ENCODE peak calls at places on chromosomes 1 and 21, in nine cellular contexts. F, H, G, X, R, V, Y, W and I are unnamed samples.

GRCh38 chr21:44539991-44540666 is at the start of gene KRTAP10-1:
- DNase-seq in F (no peak), H (no peak), G (no peak), X (no peak), R (no peak), V (no peak), Y (no peak), W (no peak), I (no peak)

GRCh38 chr1:145782166-145783099 is 41.5 kb downstream of the RNF115 start:
- DNase-seq in F (no peak), H (peak), G (no peak), X (no peak), R (peak), V (no peak), Y (no peak), W (no peak), I (peak)

GRCh38 chr1:26728645-26729044 is 32.8 kb downstream of the ARID1A start:
- DNase-seq in F (no peak), H (no peak), G (no peak), X (no peak), R (no peak), V (no peak), Y (no peak), W (no peak), I (no peak)

GRCh38 chr1:219927298-219927955 is 930 bp downstream of the SLC30A10 start:
- DNase-seq in F (no peak), H (no peak), G (no peak), X (no peak), R (no peak), V (no peak), Y (no peak), W (no peak), I (no peak)

GRCh38 chr21:42413093-42413492 is 9.4 kb downstream of the UBASH3A start:
- DNase-seq in F (no peak), H (no peak), G (no peak), X (no peak), R (no peak), V (no peak), Y (no peak), W (no peak), I (no peak)

GRCh38 chr1:191174298-191174697 is 696.6 kb upstream of the BRINP3 start:
- DNase-seq in F (no peak), H (peak), G (peak), X (no peak), R (no peak), V (no peak), Y (no peak), W (no peak), I (no peak)

GRCh38 chr21:38993561-38993960 is 187.8 kb downstream of the ETS2 start:
- DNase-seq in F (no peak), H (peak), G (no peak), X (no peak), R (peak), V (peak), Y (no peak), W (no peak), I (peak)

GRCh38 chr1:150537732-150538684 is 11.2 kb upstream of the ADAMTSL4 start:
- DNase-seq in F (no peak), H (peak), G (no peak), X (no peak), R (peak), V (no peak), Y (no peak), W (no peak), I (peak)

GRCh38 chr1:184160236-184160635 is 108.7 kb downstream of the TSEN15 start:
- DNase-seq in F (no peak), H (peak), G (no peak), X (no peak), R (peak), V (no peak), Y (no peak), W (no peak), I (peak)

GRCh38 chr1:53362851-53363642 is 35.2 kb upstream of the LRP8 start:
- DNase-seq in F (no peak), H (no peak), G (peak), X (no peak), R (no peak), V (no peak), Y (no peak), W (no peak), I (no peak)

GRCh38 chr1:74195339-74195738 is 2.6 kb downstream of the LRRIQ3 start:
- DNase-seq in F (no peak), H (no peak), G (no peak), X (no peak), R (no peak), V (no peak), Y (no peak), W (no peak), I (no peak)

GRCh38 chr1:53530550-53530949 is 71.4 kb downstream of the DMRTB1 start:
- DNase-seq in F (peak), H (no peak), G (no peak), X (no peak), R (no peak), V (no peak), Y (no peak), W (no peak), I (no peak)

GRCh38 chr1:235822685-235823084 is 44.0 kb downstream of the LYST start:
- DNase-seq in F (no peak), H (peak), G (no peak), X (no peak), R (no peak), V (no peak), Y (no peak), W (no peak), I (no peak)

GRCh38 chr1:40985875-40986274 is 6.4 kb downstream of the CTPS1 start:
- DNase-seq in F (no peak), H (no peak), G (no peak), X (no peak), R (no peak), V (no peak), Y (no peak), W (no peak), I (no peak)

GRCh38 chr1:27436204-27437159 is 44.1 kb downstream of the GPR3 start:
- DNase-seq in F (peak), H (peak), G (peak), X (no peak), R (peak), V (no peak), Y (no peak), W (peak), I (peak)

GRCh38 chr1:113765306-113765705 is 6.0 kb upstream of the PHTF1 start:
- DNase-seq in F (no peak), H (peak), G (no peak), X (no peak), R (no peak), V (no peak), Y (no peak), W (no peak), I (no peak)

GRCh38 chr1:18645172-18646090 is 14.8 kb downstream of the PAX7 start:
- DNase-seq in F (no peak), H (no peak), G (no peak), X (no peak), R (no peak), V (no peak), Y (no peak), W (no peak), I (no peak)

GRCh38 chr1:7474786-7475502 is 296.2 kb upstream of the VAMP3 start:
- DNase-seq in F (no peak), H (no peak), G (no peak), X (no peak), R (no peak), V (no peak), Y (no peak), W (no peak), I (no peak)

GRCh38 chr1:119968068-119968492 is 71.8 kb upstream of the ADAM30 start:
- DNase-seq in F (peak), H (peak), G (peak), X (peak), R (peak), V (peak), Y (no peak), W (peak), I (peak)

GRCh38 chr1:85569122-85569521 is 11.4 kb upstream of the CCN1 start:
- DNase-seq in F (no peak), H (peak), G (no peak), X (no peak), R (peak), V (no peak), Y (no peak), W (no peak), I (no peak)

GRCh38 chr1:62263813-62264353 is 55.4 kb downstream of the KANK4 start:
- DNase-seq in F (no peak), H (no peak), G (no peak), X (no peak), R (no peak), V (no peak), Y (no peak), W (no peak), I (no peak)

GRCh38 chr1:94873520-94874351 is 53.2 kb downstream of the CNN3 start:
- DNase-seq in F (no peak), H (peak), G (peak), X (no peak), R (no peak), V (no peak), Y (peak), W (no peak), I (no peak)

GRCh38 chr21:39456665-39457064 is 4.9 kb downstream of the SH3BGR start:
- DNase-seq in F (no peak), H (no peak), G (no peak), X (no peak), R (no peak), V (no peak), Y (no peak), W (no peak), I (no peak)

GRCh38 chr1:110069302-110070281 is 880 bp downstream of the ALX3 start:
- DNase-seq in F (no peak), H (no peak), G (no peak), X (no peak), R (no peak), V (no peak), Y (no peak), W (no peak), I (no peak)

GRCh38 chr21:29092102-29092959 is 18.9 kb upstream of the CCT8 start:
- DNase-seq in F (no peak), H (peak), G (no peak), X (no peak), R (peak), V (peak), Y (no peak), W (no peak), I (no peak)

GRCh38 chr1:27525296-27526271 is 35.6 kb upstream of the WASF2 start:
- DNase-seq in F (peak), H (peak), G (peak), X (peak), R (peak), V (peak), Y (peak), W (no peak), I (peak)

DNA sequence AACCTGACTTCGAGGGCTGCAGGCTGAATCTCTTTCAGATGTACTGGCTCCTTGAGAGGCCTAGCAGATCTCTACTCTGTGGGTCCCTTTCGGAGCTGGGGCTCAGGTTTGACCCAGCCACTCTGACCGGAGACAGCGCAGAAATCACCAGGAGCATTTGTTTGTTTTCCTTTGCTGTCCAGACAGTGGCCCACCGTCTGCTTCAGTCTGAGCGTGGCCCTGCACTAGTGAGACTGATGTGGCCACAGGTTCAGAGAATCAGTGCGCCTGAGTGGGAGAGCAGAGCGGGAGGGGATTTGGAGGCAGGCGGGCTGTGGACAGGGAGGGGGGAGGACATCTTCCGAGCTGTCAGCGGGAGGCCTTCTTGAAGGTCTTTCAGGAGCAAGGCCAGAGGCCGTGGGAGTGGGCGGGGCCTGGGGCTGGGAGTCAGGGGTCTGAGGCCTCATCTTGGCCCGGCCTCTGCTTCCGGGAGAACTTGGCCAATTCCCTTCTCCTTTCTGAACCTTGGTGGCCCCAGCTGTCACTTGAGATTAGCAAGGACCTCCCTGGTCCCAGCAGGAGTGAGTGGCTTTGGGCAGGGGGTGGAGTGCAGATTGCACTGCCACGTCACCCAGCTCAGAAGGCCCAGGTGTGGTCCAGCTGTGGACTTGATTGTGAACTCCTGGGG is 8.1 kb downstream of the TNFRSF1B start:
- DNase-seq in F (peak), H (no peak), G (no peak), X (no peak), R (no peak), V (peak), Y (no peak), W (no peak), I (no peak)
- H3K27ac ChIP-seq in F (peak), H (no peak), G (no peak), X (peak), R (no peak), V (peak), Y (peak), W (peak), I (no peak)

GRCh38 chr1:230682274-230682673 is 31.6 kb downstream of the AGT start:
- DNase-seq in F (no peak), H (no peak), G (no peak), X (no peak), R (no peak), V (no peak), Y (no peak), W (no peak), I (no peak)

GRCh38 chr1:230682882-230683610 is 30.9 kb downstream of the AGT start:
- DNase-seq in F (no peak), H (peak), G (no peak), X (no peak), R (peak), V (no peak), Y (no peak), W (no peak), I (peak)

GRCh38 chr1:230684146-230684545 is 29.8 kb downstream of the AGT start:
- DNase-seq in F (no peak), H (no peak), G (no peak), X (no peak), R (peak), V (no peak), Y (no peak), W (no peak), I (peak)

GRCh38 chr1:230686747-230687146 is 27.2 kb downstream of the AGT start:
- DNase-seq in F (no peak), H (no peak), G (no peak), X (no peak), R (no peak), V (no peak), Y (no peak), W (no peak), I (no peak)

DNA sequence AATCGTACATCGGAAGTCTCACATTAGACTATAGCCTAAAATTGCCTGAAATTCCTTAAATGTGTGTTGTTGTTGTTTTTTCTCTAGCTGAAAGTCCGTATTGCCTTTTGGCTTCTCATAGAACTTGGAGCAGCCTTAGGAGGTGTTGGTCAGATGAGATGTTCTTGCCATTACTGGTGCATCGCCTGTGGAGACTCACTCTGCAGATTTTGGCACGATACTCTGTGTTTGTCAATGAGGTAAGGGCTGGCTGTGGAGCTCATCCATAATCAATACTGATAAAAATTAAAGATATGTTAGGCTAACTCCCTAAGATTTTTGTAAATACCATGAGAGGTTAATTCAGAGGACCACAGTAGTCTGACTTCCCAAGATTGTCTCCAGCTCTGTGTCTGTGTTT is 28.9 kb downstream of the AGT start:
- DNase-seq in F (no peak), H (no peak), G (no peak), X (no peak), R (no peak), V (no peak), Y (no peak), W (no peak), I (no peak)
- H3K27ac ChIP-seq in F (no peak), H (no peak), G (no peak), X (no peak), R (no peak), V (no peak), Y (no peak), W (no peak), I (no peak)

DNA sequence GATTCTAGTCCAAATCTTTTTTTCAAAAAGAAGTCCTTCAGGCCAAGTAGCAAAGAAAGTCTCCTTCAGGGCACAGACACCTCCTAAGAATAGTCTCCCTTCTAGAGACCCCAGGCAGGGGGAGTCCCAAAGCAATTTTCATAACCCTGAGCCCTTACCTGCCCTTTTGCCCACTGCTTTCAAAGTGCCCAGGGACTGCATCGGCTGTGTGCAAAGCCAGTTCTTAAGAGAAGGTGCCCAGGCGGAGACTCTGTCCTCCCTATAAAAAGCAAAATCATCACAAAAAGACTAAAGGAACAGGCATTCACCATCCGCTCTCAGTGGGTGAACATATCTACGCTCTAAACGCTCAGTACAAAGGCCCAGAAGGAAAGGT is 32.2 kb downstream of the ELK4 start:
- DNase-seq in F (no peak), H (no peak), G (no peak), X (no peak), R (no peak), V (no peak), Y (no peak), W (no peak), I (no peak)
- H3K27ac ChIP-seq in F (no peak), H (peak), G (no peak), X (no peak), R (peak), V (no peak), Y (no peak), W (no peak), I (peak)

DNA sequence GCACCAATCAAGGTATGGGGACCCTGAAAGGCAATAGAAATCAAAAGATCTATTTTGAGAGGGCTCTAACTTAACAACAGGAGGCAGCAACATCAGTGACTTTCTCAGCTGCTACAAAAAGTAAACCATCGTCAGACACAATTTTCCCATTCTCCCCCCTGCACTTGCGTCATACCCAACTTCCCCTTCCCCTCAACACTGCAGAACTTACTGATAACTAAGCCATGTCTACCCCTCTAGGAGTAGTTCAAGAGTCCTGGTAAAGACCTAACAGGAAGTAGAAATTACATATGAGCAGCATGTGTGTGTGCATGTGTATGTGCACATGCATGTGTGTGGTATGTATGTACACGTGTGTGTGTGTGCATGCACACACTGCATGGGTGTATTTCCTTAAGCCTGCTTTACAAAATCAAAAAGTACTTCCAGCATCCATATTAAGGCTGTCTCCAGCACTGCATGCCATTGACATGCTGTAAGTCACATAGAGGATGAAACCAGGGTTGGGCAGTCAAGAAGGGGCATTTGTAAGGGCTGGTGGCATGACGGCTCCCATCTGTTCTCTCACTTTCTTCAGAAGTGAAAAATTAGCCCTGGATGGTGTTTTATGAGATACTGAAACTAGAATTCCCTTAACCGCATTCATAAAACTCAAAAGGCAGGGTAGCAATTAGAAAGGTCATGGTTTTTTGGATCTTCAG is 460.1 kb upstream of the RUNX1 start:
- DNase-seq in F (no peak), H (no peak), G (no peak), X (no peak), R (no peak), V (no peak), Y (peak), W (no peak), I (no peak)
- H3K27ac ChIP-seq in F (no peak), H (no peak), G (no peak), X (no peak), R (no peak), V (no peak), Y (peak), W (no peak), I (no peak)

GRCh38 chr1:3932156-3932555 is 32.1 kb upstream of the C1orf174 start:
- DNase-seq in F (no peak), H (no peak), G (no peak), X (no peak), R (no peak), V (no peak), Y (no peak), W (no peak), I (no peak)
- H3K27ac ChIP-seq in F (no peak), H (no peak), G (no peak), X (no peak), R (no peak), V (no peak), Y (no peak), W (no peak), I (no peak)

GRCh38 chr1:59730302-59730701 is 84.4 kb upstream of the HOOK1 start:
- DNase-seq in F (no peak), H (peak), G (no peak), X (no peak), R (peak), V (no peak), Y (no peak), W (no peak), I (peak)
- H3K27ac ChIP-seq in F (no peak), H (peak), G (no peak), X (no peak), R (peak), V (no peak), Y (peak), W (no peak), I (peak)

GRCh38 chr1:88341436-88341835 is 342.6 kb upstream of the PKN2 start:
- DNase-seq in F (no peak), H (no peak), G (no peak), X (no peak), R (no peak), V (no peak), Y (no peak), W (no peak), I (no peak)
- H3K27ac ChIP-seq in F (no peak), H (no peak), G (no peak), X (no peak), R (no peak), V (no peak), Y (no peak), W (no peak), I (no peak)

DNA sequence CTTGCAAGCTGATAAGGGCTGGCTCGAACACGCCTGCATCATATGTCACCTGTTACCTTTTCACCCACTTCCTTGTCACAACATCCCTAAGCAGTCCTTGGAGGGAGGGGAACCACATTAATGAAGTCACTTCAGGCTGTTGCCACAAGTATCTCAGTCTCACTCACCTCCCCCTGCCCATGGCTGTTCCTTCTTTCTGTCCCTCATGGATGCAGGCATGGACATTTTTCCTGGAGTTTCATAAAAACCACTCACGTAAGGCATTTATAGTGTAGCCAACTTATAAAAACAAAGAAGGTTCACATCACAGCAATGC is 76.8 kb upstream of the ANGPTL1 start:
- DNase-seq in F (no peak), H (no peak), G (no peak), X (no peak), R (no peak), V (no peak), Y (no peak), W (no peak), I (no peak)
- H3K27ac ChIP-seq in F (no peak), H (no peak), G (no peak), X (no peak), R (no peak), V (no peak), Y (no peak), W (no peak), I (no peak)

DNA sequence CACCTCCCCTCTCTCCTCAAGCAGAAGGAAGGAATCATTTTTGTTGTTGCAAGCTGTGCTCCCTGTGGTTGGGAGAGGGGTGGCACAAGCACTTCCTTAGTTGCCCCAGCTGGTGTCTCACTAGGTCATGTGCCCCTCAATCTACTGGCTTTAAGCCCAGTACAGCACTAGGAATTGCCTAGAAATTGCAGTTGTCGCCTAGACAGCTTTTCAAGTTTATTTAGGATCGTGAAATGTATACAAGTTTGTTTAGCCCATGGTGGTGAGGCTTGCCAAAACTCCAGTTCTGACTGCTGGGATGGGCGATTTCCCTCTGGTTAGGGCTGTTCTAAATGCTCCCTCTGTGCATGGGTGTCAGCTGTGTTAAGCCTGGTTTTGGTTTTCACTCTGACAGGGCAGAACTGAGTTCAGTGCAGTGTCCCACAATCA is 126.8 kb upstream of the ZNF644 start:
- DNase-seq in F (no peak), H (no peak), G (no peak), X (no peak), R (no peak), V (no peak), Y (no peak), W (no peak), I (no peak)
- H3K27ac ChIP-seq in F (no peak), H (no peak), G (no peak), X (no peak), R (no peak), V (no peak), Y (no peak), W (no peak), I (no peak)